ENCODE peak calls at places on chromosome 13, in six cellular contexts. One of them, this sample, is unnamed.

GRCh38 chr13:113562866-113563265 is 21.7 kb upstream of the TFDP1 start:
- DNase-seq in stomach: peak
- DNase-seq in colonic mucosa: peak
- DNase-seq in IMR-90: no peak
- DNase-seq in lower leg skin: no peak
- DNase-seq in Panc1: no peak
- DNase-seq in this sample: no peak

GRCh38 chr13:84446972-84447700 is 564.9 kb upstream of the SLITRK1 start:
- DNase-seq in colonic mucosa: no peak
- DNase-seq in lower leg skin: no peak
- DNase-seq in IMR-90: no peak
- DNase-seq in Panc1: no peak
- DNase-seq in stomach: no peak
- DNase-seq in this sample: peak

GRCh38 chr13:113903361-113903760 is 39.5 kb upstream of the GAS6 start:
- DNase-seq in lower leg skin: peak
- DNase-seq in IMR-90: peak
- DNase-seq in stomach: peak
- DNase-seq in colonic mucosa: peak
- DNase-seq in Panc1: no peak
- DNase-seq in this sample: no peak

GRCh38 chr13:40590112-40590862 is 76.2 kb downstream of the FOXO1 start:
- DNase-seq in stomach: no peak
- DNase-seq in colonic mucosa: no peak
- DNase-seq in Panc1: no peak
- DNase-seq in IMR-90: no peak
- DNase-seq in lower leg skin: no peak
- DNase-seq in this sample: no peak

GRCh38 chr13:85896516-85897450 is 97.6 kb upstream of the SLITRK6 start:
- DNase-seq in stomach: no peak
- DNase-seq in colonic mucosa: no peak
- DNase-seq in lower leg skin: no peak
- DNase-seq in Panc1: no peak
- DNase-seq in IMR-90: peak
- DNase-seq in this sample: peak

GRCh38 chr13:71624641-71625040 is 242.4 kb downstream of the DACH1 start:
- DNase-seq in stomach: no peak
- DNase-seq in lower leg skin: no peak
- DNase-seq in Panc1: no peak
- DNase-seq in colonic mucosa: no peak
- DNase-seq in IMR-90: no peak
- DNase-seq in this sample: no peak

GRCh38 chr13:36297600-36298338 is at the start of gene CCDC169:
- DNase-seq in IMR-90: peak
- DNase-seq in stomach: peak
- DNase-seq in colonic mucosa: peak
- DNase-seq in lower leg skin: peak
- DNase-seq in Panc1: no peak
- DNase-seq in this sample: peak

GRCh38 chr13:112978561-112979405 is 9.8 kb downstream of the MCF2L start:
- DNase-seq in colonic mucosa: no peak
- DNase-seq in IMR-90: no peak
- DNase-seq in lower leg skin: no peak
- DNase-seq in Panc1: no peak
- DNase-seq in stomach: no peak
- DNase-seq in this sample: no peak

GRCh38 chr13:112636401-112636975 is 48.5 kb upstream of the TUBGCP3 start:
- DNase-seq in lower leg skin: no peak
- DNase-seq in Panc1: no peak
- DNase-seq in IMR-90: no peak
- DNase-seq in stomach: no peak
- DNase-seq in colonic mucosa: no peak
- DNase-seq in this sample: no peak

GRCh38 chr13:32212420-32212819 is 102.7 kb downstream of the ZAR1L start:
- DNase-seq in stomach: no peak
- DNase-seq in Panc1: no peak
- DNase-seq in colonic mucosa: no peak
- DNase-seq in lower leg skin: no peak
- DNase-seq in IMR-90: peak
- DNase-seq in this sample: no peak

GRCh38 chr13:86974995-86975328 is 696.2 kb upstream of the SLITRK5 start:
- DNase-seq in stomach: no peak
- DNase-seq in IMR-90: no peak
- DNase-seq in colonic mucosa: no peak
- DNase-seq in Panc1: no peak
- DNase-seq in lower leg skin: no peak
- DNase-seq in this sample: no peak
- TF ChIP-seq CTCF in stomach: no peak
- TF ChIP-seq CTCF in IMR-90: peak
- TF ChIP-seq CTCF in colonic mucosa: no peak
- TF ChIP-seq CTCF in Panc1: peak
- TF ChIP-seq CTCF in lower leg skin: no peak
- TF ChIP-seq CTCF in this sample: peak

GRCh38 chr13:111116830-111117229 is 1.7 kb downstream of the ARHGEF7 start:
- DNase-seq in IMR-90: peak
- DNase-seq in lower leg skin: no peak
- DNase-seq in Panc1: no peak
- DNase-seq in colonic mucosa: no peak
- DNase-seq in stomach: no peak
- DNase-seq in this sample: no peak

GRCh38 chr13:111118898-111119607 is 3.9 kb downstream of the ARHGEF7 start:
- DNase-seq in colonic mucosa: no peak
- DNase-seq in lower leg skin: no peak
- DNase-seq in Panc1: no peak
- DNase-seq in stomach: no peak
- DNase-seq in IMR-90: no peak
- DNase-seq in this sample: no peak

GRCh38 chr13:111117289-111117688 is 2.2 kb downstream of the ARHGEF7 start:
- DNase-seq in lower leg skin: no peak
- DNase-seq in Panc1: no peak
- DNase-seq in colonic mucosa: no peak
- DNase-seq in IMR-90: no peak
- DNase-seq in stomach: no peak
- DNase-seq in this sample: no peak

GRCh38 chr13:111115841-111116500 is 861 bp downstream of the ARHGEF7 start:
- DNase-seq in stomach: no peak
- DNase-seq in lower leg skin: peak
- DNase-seq in Panc1: no peak
- DNase-seq in colonic mucosa: no peak
- DNase-seq in IMR-90: peak
- DNase-seq in this sample: no peak

DNA sequence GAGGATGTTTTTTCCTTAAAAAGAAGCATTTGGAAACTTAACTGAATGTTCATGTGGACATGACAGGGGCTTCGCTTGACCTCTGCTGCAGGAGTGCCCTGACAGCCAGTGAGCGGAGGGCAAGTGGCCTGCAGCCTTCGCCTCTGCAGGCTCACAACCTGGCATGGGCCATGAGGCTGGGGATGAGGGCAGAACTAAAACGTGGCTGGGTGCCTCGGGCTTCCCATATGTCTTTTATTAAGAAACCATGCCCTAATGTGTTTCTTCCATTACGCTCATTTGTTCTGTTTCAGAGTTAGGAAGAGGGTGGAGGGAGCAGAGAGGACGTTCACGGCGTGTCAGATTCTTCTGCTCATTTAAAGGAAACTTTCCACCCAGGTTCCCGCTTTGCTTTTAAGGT is 2.9 kb downstream of the ARHGEF7 start:
- DNase-seq in Panc1: no peak
- DNase-seq in IMR-90: no peak
- DNase-seq in stomach: no peak
- DNase-seq in lower leg skin: no peak
- DNase-seq in colonic mucosa: no peak
- DNase-seq in this sample: no peak
- H3K4me3 ChIP-seq in Panc1: no peak
- H3K4me3 ChIP-seq in IMR-90: no peak
- H3K4me3 ChIP-seq in stomach: no peak
- H3K4me3 ChIP-seq in lower leg skin: no peak
- H3K4me3 ChIP-seq in colonic mucosa: no peak
- H3K4me3 ChIP-seq in this sample: no peak

GRCh38 chr13:97367016-97367415 is 67.0 kb upstream of the RAP2A start:
- DNase-seq in IMR-90: peak
- DNase-seq in lower leg skin: no peak
- DNase-seq in stomach: no peak
- DNase-seq in colonic mucosa: no peak
- DNase-seq in Panc1: no peak
- DNase-seq in this sample: no peak

GRCh38 chr13:97366172-97366688 is 67.7 kb upstream of the RAP2A start:
- DNase-seq in IMR-90: no peak
- DNase-seq in colonic mucosa: no peak
- DNase-seq in stomach: no peak
- DNase-seq in lower leg skin: no peak
- DNase-seq in Panc1: no peak
- DNase-seq in this sample: no peak

GRCh38 chr13:97364827-97365226 is 69.1 kb upstream of the RAP2A start:
- DNase-seq in Panc1: no peak
- DNase-seq in stomach: no peak
- DNase-seq in IMR-90: no peak
- DNase-seq in lower leg skin: no peak
- DNase-seq in colonic mucosa: no peak
- DNase-seq in this sample: no peak

GRCh38 chr13:97367427-97367826 is 66.5 kb upstream of the RAP2A start:
- DNase-seq in Panc1: no peak
- DNase-seq in stomach: no peak
- DNase-seq in lower leg skin: no peak
- DNase-seq in IMR-90: peak
- DNase-seq in colonic mucosa: no peak
- DNase-seq in this sample: peak

GRCh38 chr13:97364031-97364430 is 69.9 kb upstream of the RAP2A start:
- DNase-seq in Panc1: no peak
- DNase-seq in IMR-90: no peak
- DNase-seq in colonic mucosa: no peak
- DNase-seq in lower leg skin: no peak
- DNase-seq in stomach: no peak
- DNase-seq in this sample: no peak
- TF ChIP-seq CTCF in Panc1: no peak
- TF ChIP-seq CTCF in IMR-90: no peak
- TF ChIP-seq CTCF in colonic mucosa: no peak
- TF ChIP-seq CTCF in lower leg skin: no peak
- TF ChIP-seq CTCF in stomach: no peak
- TF ChIP-seq CTCF in this sample: no peak

DNA sequence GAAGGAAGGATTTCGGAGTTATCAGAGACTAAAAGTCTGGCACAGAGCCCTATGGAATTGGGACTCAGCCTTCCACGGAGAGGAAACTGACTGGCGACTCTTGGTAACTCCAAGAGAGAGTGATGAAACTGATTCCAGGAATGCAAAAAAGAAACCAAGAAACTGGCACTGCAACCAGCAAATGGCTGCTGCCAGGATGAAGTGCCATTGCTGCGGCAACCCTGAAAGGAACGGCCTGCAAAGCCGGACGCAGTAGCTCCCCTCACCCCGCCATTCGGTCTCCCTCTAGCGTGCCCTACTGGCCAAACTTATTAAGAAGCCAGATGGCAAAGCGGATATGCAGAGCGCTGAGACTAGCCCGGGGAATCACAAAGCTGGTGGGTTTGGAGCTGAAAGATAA is 236.0 kb downstream of the PCDH9 start:
- DNase-seq in colonic mucosa: peak
- DNase-seq in Panc1: no peak
- DNase-seq in lower leg skin: no peak
- DNase-seq in stomach: peak
- DNase-seq in IMR-90: peak
- DNase-seq in this sample: peak
- H3K4me3 ChIP-seq in colonic mucosa: no peak
- H3K4me3 ChIP-seq in Panc1: peak
- H3K4me3 ChIP-seq in lower leg skin: no peak
- H3K4me3 ChIP-seq in stomach: peak
- H3K4me3 ChIP-seq in IMR-90: peak
- H3K4me3 ChIP-seq in this sample: peak

This sample was measured in epithelial cell of esophagus.